ENCODE peak calls at places on chromosomes 5 and 9, in ten cellular contexts. D is NCI-H460; J is NCI-H1092; L is stimulated activated CD4-positive, alpha-beta T cell treated with anti-CD3 and anti-CD28 coated beads, Interleukin-12 subunit alpha, Interleukin-12 subunit beta, amount 100 ng/mL, for 4 hours; S is activated T-helper 1 cell treated with anti-CD3 and anti-CD28 coated beads, Interleukin-2, amount 50 U/mL, for 16 hours; G is kidney epithelial cell; I is H54; O is fibroblast of mammary gland; N is activated CD4-positive, alpha-beta T cell treated with anti-CD3 and anti-CD28 coated beads for 36 hours; U is colonic mucosa. Y is an unnamed sample.

GRCh38 chr5:124655943-124656459 is 90.4 kb downstream of the ZNF608 start:
- DNase-seq in D (peak), J (peak), L (no peak), S (no peak), G (peak), I (peak), O (peak), N (no peak), U (peak), Y (peak)

GRCh38 chr9:19521205-19521604 is 112.4 kb downstream of the ACER2 start:
- DNase-seq in D (no peak), J (no peak), L (no peak), S (no peak), G (no peak), I (no peak), O (no peak), N (no peak), U (no peak), Y (no peak)

GRCh38 chr5:32096891-32097592 is 77.1 kb downstream of the GOLPH3 start:
- DNase-seq in D (no peak), J (no peak), L (no peak), S (no peak), G (no peak), I (no peak), O (peak), N (no peak), U (no peak), Y (no peak)

GRCh38 chr5:14426521-14426920 is 155.1 kb upstream of the OTULINL start:
- DNase-seq in D (no peak), J (no peak), L (no peak), S (no peak), G (no peak), I (no peak), O (no peak), N (no peak), U (no peak), Y (no peak)

GRCh38 chr5:153979015-153979414 is 59.7 kb downstream of the FAM114A2 start:
- DNase-seq in D (no peak), J (no peak), L (no peak), S (no peak), G (no peak), I (no peak), O (no peak), N (no peak), U (no peak), Y (no peak)

GRCh38 chr9:132694144-132694543 is 23.9 kb downstream of the GTF3C4 start:
- DNase-seq in D (no peak), J (no peak), L (no peak), S (no peak), G (no peak), I (no peak), O (peak), N (peak), U (no peak), Y (no peak)

GRCh38 chr5:140005145-140005591 is 37.9 kb downstream of the NRG2 start:
- DNase-seq in D (no peak), J (no peak), L (no peak), S (no peak), G (no peak), I (no peak), O (no peak), N (no peak), U (no peak), Y (no peak)

GRCh38 chr5:171316258-171317121 is 7.4 kb downstream of the TLX3 start:
- DNase-seq in D (no peak), J (no peak), L (no peak), S (no peak), G (no peak), I (no peak), O (no peak), N (peak), U (no peak), Y (no peak)

GRCh38 chr9:114031948-114032688 is 46.0 kb downstream of the AMBP start:
- DNase-seq in D (no peak), J (no peak), L (no peak), S (no peak), G (no peak), I (no peak), O (no peak), N (no peak), U (peak), Y (no peak)

GRCh38 chr9:93319992-93320490 is 131.4 kb upstream of the FAM120A start:
- DNase-seq in D (no peak), J (peak), L (no peak), S (no peak), G (no peak), I (no peak), O (no peak), N (no peak), U (no peak), Y (no peak)

GRCh38 chr5:28917631-28918030 is 1879.2 kb upstream of the CDH9 start:
- DNase-seq in D (no peak), J (no peak), L (no peak), S (no peak), G (no peak), I (no peak), O (no peak), N (no peak), U (no peak), Y (no peak)

Y was measured in Panc1.